ENCODE peak calls at places on chromosome 13, in five cellular contexts. S, M, B, L and K are unnamed samples.

GRCh38 chr13:98890186-98890585 is 87.7 kb downstream of the DOCK9 start:
- DNase-seq in S (peak; percentile 93), M (peak; percentile 74), B (no peak), L (peak; percentile 86), K (peak; percentile 96)

GRCh38 chr13:26984337-26984736 is 187.3 kb downstream of the USP12 start:
- DNase-seq in S (no peak), M (no peak), B (no peak), L (no peak), K (no peak)

GRCh38 chr13:113927661-113928581 is 46.0 kb downstream of the C13orf46 start:
- DNase-seq in S (no peak), M (peak; percentile 99), B (peak; percentile 81), L (peak; percentile 80), K (peak; percentile 87)

GRCh38 chr13:66415444-66415843 is 814.7 kb downstream of the PCDH9 start:
- DNase-seq in S (no peak), M (no peak), B (no peak), L (no peak), K (no peak)

GRCh38 chr13:109666656-109667448 is 119.5 kb downstream of the IRS2 start:
- DNase-seq in S (no peak), M (peak; percentile 16), B (no peak), L (peak; percentile 5), K (peak; percentile 35)

GRCh38 chr13:20608438-20609020 is 41.6 kb downstream of the IFT88 start:
- DNase-seq in S (no peak), M (no peak), B (no peak), L (no peak), K (peak; percentile 24)

GRCh38 chr13:20495087-20496023 is 30.3 kb downstream of the CRYL1 start:
- DNase-seq in S (peak; percentile 72), M (peak; percentile 72), B (no peak), L (peak; percentile 56), K (peak; percentile 30)

GRCh38 chr13:110536006-110536693 is 25.4 kb downstream of the RAB20 start:
- DNase-seq in S (no peak), M (no peak), B (no peak), L (no peak), K (no peak)

DNA sequence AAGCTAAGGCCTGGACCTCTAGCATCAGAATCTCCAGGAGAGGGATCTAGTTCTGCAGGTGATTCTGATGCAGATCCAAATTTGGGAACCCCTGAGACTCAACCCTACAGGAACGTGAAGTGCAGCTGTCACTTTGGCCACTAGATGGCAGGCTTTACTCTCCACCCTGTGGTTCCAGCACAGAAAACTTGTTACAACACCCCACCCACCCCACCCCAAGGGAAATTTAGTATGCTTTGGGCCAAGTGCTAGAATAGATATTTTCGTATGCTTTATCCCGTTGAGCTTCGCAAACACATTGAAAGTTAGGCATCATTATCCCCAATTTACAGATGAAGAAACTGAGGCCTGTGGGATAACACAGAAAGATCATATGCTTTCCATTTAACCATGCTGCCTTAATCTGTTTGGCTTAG is 232.0 kb downstream of the B3GLCT start:
- DNase-seq in S (peak; percentile 17), M (peak; percentile 28), B (no peak), L (peak; percentile 21), K (peak; percentile 6)
- H3K4me1 ChIP-seq in S (no peaks in the 10 kb centered on the region), M (no peaks in the 10 kb centered on the region), B (no peaks in the 10 kb centered on the region), L (no peaks in the 10 kb centered on the region), K (no peaks in the 10 kb centered on the region)

GRCh38 chr13:74035881-74036280 is 98.3 kb downstream of the KLF12 start:
- DNase-seq in S (no peak), M (no peak), B (no peak), L (no peak), K (no peak)

GRCh38 chr13:74039667-74040066 is 94.5 kb downstream of the KLF12 start:
- DNase-seq in S (no peak), M (no peak), B (no peak), L (no peak), K (no peak)

GRCh38 chr13:74039154-74039553 is 95.0 kb downstream of the KLF12 start:
- DNase-seq in S (no peak), M (no peak), B (no peak), L (no peak), K (no peak)

GRCh38 chr13:74036373-74036772 is 97.8 kb downstream of the KLF12 start:
- DNase-seq in S (no peak), M (no peak), B (no peak), L (peak; percentile 87), K (no peak)

DNA sequence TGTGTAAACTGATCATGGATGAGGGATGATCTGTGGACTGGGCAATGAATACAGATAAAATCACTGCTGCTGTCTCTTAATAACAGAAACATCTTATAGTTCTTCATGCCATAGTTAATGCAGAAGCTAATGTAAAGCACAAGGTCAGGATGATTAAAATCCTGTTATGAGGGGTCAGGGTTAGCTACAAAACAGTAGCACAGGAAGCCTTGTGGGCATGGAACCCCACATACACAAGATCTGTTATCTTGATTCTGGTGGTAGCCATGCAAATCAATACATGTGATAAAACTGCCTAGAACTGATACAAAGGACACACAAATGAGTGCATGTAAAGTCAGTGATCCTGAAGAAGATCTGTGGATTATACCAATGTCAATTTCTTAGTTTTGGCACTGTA is 96.4 kb downstream of the KLF12 start:
- DNase-seq in S (no peak), M (no peak), B (no peak), L (no peak), K (no peak)
- H3K4me1 ChIP-seq in S (no peaks in the 10 kb centered on the region), M (peaks cover 2% of the 10 kb centered on the region), B (no peaks in the 10 kb centered on the region), L (peaks cover 9% of the 10 kb centered on the region), K (no peaks in the 10 kb centered on the region)

DNA sequence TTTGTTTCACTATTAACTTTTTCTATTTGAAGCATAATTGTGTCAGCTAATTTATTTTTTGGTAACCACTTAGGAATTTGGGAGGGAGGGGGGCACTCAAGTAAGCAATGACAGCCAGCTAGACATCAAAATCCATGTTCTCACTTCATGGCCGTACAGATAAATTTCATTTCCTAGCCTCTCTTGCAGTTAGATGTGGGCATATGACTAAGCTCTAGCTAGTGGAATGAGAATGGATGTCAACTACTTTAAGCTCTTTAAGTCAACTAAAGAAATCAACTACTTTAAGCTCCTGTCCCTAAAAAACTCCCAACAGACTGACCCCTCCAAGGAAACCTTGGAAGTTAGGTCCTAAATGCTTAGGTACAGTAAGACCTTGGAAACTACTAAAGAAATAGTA is 92.0 kb downstream of the KCNRG start:
- DNase-seq in S (no peak), M (peak; percentile 24), B (no peak), L (no peak), K (no peak)
- H3K4me1 ChIP-seq in S (no peaks in the 10 kb centered on the region), M (peaks cover 2% of the 10 kb centered on the region), B (peaks cover 13% of the 10 kb centered on the region), L (peaks cover 3% of the 10 kb centered on the region), K (peaks cover 8% of the 10 kb centered on the region)

DNA sequence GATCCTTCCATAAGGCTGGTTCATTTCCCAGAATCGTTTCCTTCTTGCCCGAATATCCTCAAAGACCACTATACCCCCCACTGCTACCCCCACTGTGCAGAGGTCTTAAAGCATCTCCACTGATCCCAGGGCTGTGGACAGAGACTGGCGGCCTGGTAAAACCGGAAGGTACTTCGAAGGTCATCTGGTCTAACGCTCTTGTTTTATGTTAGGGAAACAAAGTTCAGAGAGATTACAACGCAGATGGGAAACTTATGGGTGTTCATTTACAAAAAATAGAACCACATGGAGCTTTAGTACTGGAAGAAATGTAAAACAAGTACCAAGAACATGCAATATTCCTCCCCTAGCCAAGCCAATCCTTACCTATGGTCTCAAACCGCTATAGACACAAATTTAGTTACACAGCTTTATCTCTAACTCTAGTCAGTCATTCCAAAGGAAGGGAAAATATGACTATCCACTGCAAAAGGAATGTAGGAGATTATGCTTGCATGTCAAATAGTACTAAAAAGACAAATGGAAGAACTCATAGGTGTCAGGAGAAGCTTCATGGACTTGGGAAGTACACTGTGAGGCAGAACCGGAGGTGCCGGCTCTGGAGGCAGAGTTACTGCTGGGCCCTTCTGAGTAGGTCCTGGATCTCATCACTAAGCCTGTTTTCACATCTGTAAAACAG is 97.6 kb downstream of the FOXO1 start:
- DNase-seq in S (peak; percentile 60), M (no peak), B (no peak), L (no peak), K (peak; percentile 31)
- H3K4me1 ChIP-seq in S (peaks cover 8% of the 10 kb centered on the region), M (no peaks in the 10 kb centered on the region), B (peaks cover 10% of the 10 kb centered on the region), L (no peaks in the 10 kb centered on the region), K (no peaks in the 10 kb centered on the region)

GRCh38 chr13:33207616-33207964 is 78.0 kb downstream of the STARD13 start:
- DNase-seq in S (peak; percentile 47), M (peak; percentile 98), B (no peak), L (peak; percentile 80), K (peak; percentile 78)

GRCh38 chr13:33205804-33206221 is 79.7 kb downstream of the STARD13 start:
- DNase-seq in S (no peak), M (peak; percentile 62), B (no peak), L (no peak), K (no peak)

GRCh38 chr13:33206425-33206824 is 79.1 kb downstream of the STARD13 start:
- DNase-seq in S (no peak), M (peak; percentile 76), B (no peak), L (no peak), K (peak; percentile 72)

GRCh38 chr13:33208290-33208990 is 77.1 kb downstream of the STARD13 start:
- DNase-seq in S (peak; percentile 48), M (no peak), B (no peak), L (peak; percentile 57), K (no peak)

GRCh38 chr13:33206945-33207615 is 78.5 kb downstream of the STARD13 start:
- DNase-seq in S (no peak), M (no peak), B (no peak), L (no peak), K (no peak)
- H3K4me1 ChIP-seq in S (peaks cover 2% of the 10 kb centered on the region), M (peaks cover 30% of the 10 kb centered on the region), B (peaks cover 41% of the 10 kb centered on the region), L (peaks cover 17% of the 10 kb centered on the region), K (peaks cover 40% of the 10 kb centered on the region)

GRCh38 chr13:100291626-100292025 is 202.7 kb downstream of the PCCA start:
- DNase-seq in S (no peak), M (no peak), B (no peak), L (no peak), K (no peak)

DNA sequence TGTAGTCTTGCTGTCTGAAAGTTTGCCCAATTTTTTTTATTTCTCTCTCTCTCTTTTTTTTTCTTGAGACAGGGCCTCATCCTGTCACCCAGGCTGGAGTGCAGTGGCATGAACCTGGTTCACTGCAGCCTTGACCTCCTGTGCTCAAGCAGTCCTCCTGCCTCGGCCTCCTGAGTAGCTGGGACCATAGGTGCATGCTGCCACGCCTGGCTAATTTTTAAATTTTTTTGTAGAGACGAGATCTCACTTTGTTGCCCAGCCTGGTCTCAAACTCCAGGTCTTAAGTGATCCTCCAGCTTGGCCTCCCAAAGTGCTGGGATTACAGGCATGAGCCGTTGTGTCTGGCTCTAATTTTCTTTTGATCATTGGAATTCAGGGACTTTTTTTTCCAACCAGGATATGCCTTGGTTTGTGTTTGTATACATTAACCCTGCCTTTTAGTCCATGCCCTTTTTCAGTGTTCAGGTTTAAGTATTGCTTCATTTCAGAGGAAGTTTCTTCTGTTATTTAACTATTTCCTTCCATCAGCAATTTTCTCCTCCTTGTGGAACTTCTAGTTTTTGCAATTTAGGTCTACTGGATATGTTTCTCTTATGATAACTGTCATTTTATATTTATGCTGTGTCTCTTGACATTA is 201.4 kb downstream of the PCCA start:
- DNase-seq in S (no peak), M (peak; percentile 44), B (no peak), L (no peak), K (no peak)
- H3K4me1 ChIP-seq in S (no peaks in the 10 kb centered on the region), M (peaks cover 10% of the 10 kb centered on the region), B (no peaks in the 10 kb centered on the region), L (no peaks in the 10 kb centered on the region), K (peaks cover 3% of the 10 kb centered on the region)

GRCh38 chr13:112244495-112245177 is 131.5 kb upstream of the SPACA7 start:
- DNase-seq in S (no peak), M (no peak), B (no peak), L (no peak), K (no peak)

GRCh38 chr13:112246731-112247470 is 129.3 kb upstream of the SPACA7 start:
- DNase-seq in S (no peak), M (no peak), B (no peak), L (no peak), K (no peak)

GRCh38 chr13:112245179-112245724 is 130.9 kb upstream of the SPACA7 start:
- DNase-seq in S (no peak), M (no peak), B (no peak), L (no peak), K (no peak)

GRCh38 chr13:112247471-112248405 is 128.4 kb upstream of the SPACA7 start:
- DNase-seq in S (no peak), M (no peak), B (peak; percentile 34), L (no peak), K (no peak)

GRCh38 chr13:112245959-112246358 is 130.2 kb upstream of the SPACA7 start:
- DNase-seq in S (no peak), M (no peak), B (no peak), L (no peak), K (no peak)
- H3K4me1 ChIP-seq in S (no peaks in the 10 kb centered on the region), M (no peaks in the 10 kb centered on the region), B (no peaks in the 10 kb centered on the region), L (no peaks in the 10 kb centered on the region), K (no peaks in the 10 kb centered on the region)